ENCODE peak calls at places on chromosomes 7 and 10, in seven cellular contexts. H is GM20000; Y is activated T-helper 1 cell treated with anti-CD3 and anti-CD28 coated beads, Interleukin-2, amount 50 U/mL, for 16 hours; I is Right ventricle myocardium superior; B is neural crest cell; M is C1 segment of cervical spinal cord; P is SJSA1. J is an unnamed sample.

GRCh38 chr7:59079-59825 is 133.1 kb upstream of the FAM20C start:
- DNase-seq in H (no peak), Y (no peak), I (peak), B (no peak), M (no peak), P (no peak), J (no peak)

GRCh38 chr10:131898713-131899112 is 2.1 kb upstream of the PPP2R2D start:
- DNase-seq in H (no peak), Y (no peak), I (no peak), B (no peak), M (no peak), P (no peak), J (no peak)

GRCh38 chr10:62306663-62307062 is 38.0 kb upstream of the RTKN2 start:
- DNase-seq in H (no peak), Y (no peak), I (no peak), B (no peak), M (no peak), P (no peak), J (peak)

GRCh38 chr10:22598488-22598887 is 115.9 kb downstream of the PIP4K2A start:
- DNase-seq in H (no peak), Y (no peak), I (no peak), B (no peak), M (no peak), P (no peak), J (no peak)

GRCh38 chr7:66576646-66577045 is 52.0 kb upstream of the KCTD7 start:
- DNase-seq in H (no peak), Y (no peak), I (no peak), B (no peak), M (no peak), P (no peak), J (no peak)

GRCh38 chr10:32190890-32191491 is 134.8 kb upstream of the KIF5B start:
- DNase-seq in H (peak), Y (no peak), I (no peak), B (no peak), M (no peak), P (peak), J (peak)

GRCh38 chr10:87966454-87966853 is 103.0 kb downstream of the PTEN start:
- DNase-seq in H (no peak), Y (no peak), I (no peak), B (no peak), M (no peak), P (no peak), J (peak)

GRCh38 chr7:45690762-45691150 is 116.6 kb downstream of the ADCY1 start:
- DNase-seq in H (no peak), Y (no peak), I (no peak), B (no peak), M (no peak), P (no peak), J (no peak)

GRCh38 chr10:132599712-132600111 is 62.1 kb downstream of the INPP5A start:
- DNase-seq in H (no peak), Y (no peak), I (no peak), B (no peak), M (no peak), P (no peak), J (no peak)

GRCh38 chr10:114715171-114715670 is 57.1 kb upstream of the ABLIM1 start:
- DNase-seq in H (no peak), Y (no peak), I (no peak), B (no peak), M (no peak), P (peak), J (peak)

GRCh38 chr10:60731134-60731883 is 47.0 kb upstream of the CDK1 start:
- DNase-seq in H (peak), Y (peak), I (no peak), B (no peak), M (no peak), P (no peak), J (no peak)

GRCh38 chr7:11591943-11592342 is 240.1 kb downstream of the THSD7A start:
- DNase-seq in H (no peak), Y (no peak), I (no peak), B (no peak), M (no peak), P (no peak), J (peak)

GRCh38 chr10:124648738-124649137 is 95.4 kb downstream of the FAM53B start:
- DNase-seq in H (peak), Y (peak), I (peak), B (no peak), M (no peak), P (no peak), J (peak)

GRCh38 chr7:128167316-128167691 is 73.8 kb upstream of the LEP start:
- DNase-seq in H (peak), Y (no peak), I (no peak), B (peak), M (no peak), P (no peak), J (peak)

GRCh38 chr10:17179002-17179401 is 22.5 kb downstream of the TRDMT1 start:
- DNase-seq in H (no peak), Y (no peak), I (no peak), B (no peak), M (no peak), P (peak), J (peak)

GRCh38 chr7:732094-732541 is 5.0 kb upstream of the PRKAR1B start:
- DNase-seq in H (no peak), Y (no peak), I (peak), B (no peak), M (no peak), P (no peak), J (peak)

J was measured in lung microvascular endothelial cell.